ENCODE peak calls at places on chromosomes 13 and 19, in four cellular contexts. V is naive thymus-derived CD4-positive, alpha-beta T cell; Y is cardiac muscle cell; R is A549. O is an unnamed sample.

GRCh38 chr13:31014461-31014860 is 82.0 kb downstream of the TEX26 start:
- DNase-seq in V (no peak), Y (no peak), R (no peak), O (no peak)

GRCh38 chr13:42777476-42777875 is 3.9 kb upstream of the FAM216B start:
- DNase-seq in R (no peak), V (no peak), Y (no peak), O (no peak)

GRCh38 chr13:63208811-63209210 is 1793.2 kb upstream of the PCDH20 start:
- DNase-seq in V (no peak), Y (no peak), R (no peak), O (no peak)

GRCh38 chr19:38710928-38711725 is 33.1 kb downstream of the CAPN12 start:
- DNase-seq in V (no peak), Y (no peak), R (no peak), O (no peak)

GRCh38 chr19:55113570-55114039 is 3.8 kb downstream of the PPP1R12C start:
- DNase-seq in R (peak), Y (peak), V (no peak), O (peak)

GRCh38 chr13:37001921-37002250 is 1.3 kb downstream of the EXOSC8 start:
- DNase-seq in V (no peak), R (no peak), Y (no peak), O (no peak)

GRCh38 chr19:27794444-27795042 is 1418.4 kb downstream of the UQCRFS1 start:
- DNase-seq in R (no peak), Y (peak), V (no peak), O (no peak)

GRCh38 chr13:106591299-106591698 is 23.4 kb upstream of the ARGLU1 start:
- DNase-seq in Y (no peak), V (no peak), R (no peak), O (no peak)

GRCh38 chr13:30341815-30342570 is 34.6 kb upstream of the KATNAL1 start:
- DNase-seq in R (no peak), V (no peak), Y (peak), O (peak)

GRCh38 chr13:113157206-113157928 is 1.1 kb upstream of the PROZ start:
- DNase-seq in Y (no peak), R (no peak), V (no peak), O (no peak)

GRCh38 chr13:44873486-44873885 is 115.8 kb downstream of the NUFIP1 start:
- DNase-seq in R (no peak), V (no peak), Y (no peak), O (no peak)

GRCh38 chr13:95234242-95234641 is 67.0 kb downstream of the ABCC4 start:
- DNase-seq in Y (no peak), R (no peak), V (no peak), O (no peak)

GRCh38 chr13:109156181-109156935 is 526.9 kb downstream of the MYO16 start:
- DNase-seq in R (no peak), V (no peak), Y (no peak), O (no peak)

GRCh38 chr19:13262450-13262849 is 112.2 kb downstream of the IER2 start:
- DNase-seq in R (peak), V (peak), Y (peak), O (no peak)

GRCh38 chr19:10420444-10421239 is at the start of gene PDE4A:
- DNase-seq in R (peak), V (no peak), Y (peak), O (no peak)

GRCh38 chr13:46075811-46076210 is 23.3 kb upstream of the ZC3H13 start:
- DNase-seq in R (no peak), Y (no peak), V (no peak), O (no peak)

DNA sequence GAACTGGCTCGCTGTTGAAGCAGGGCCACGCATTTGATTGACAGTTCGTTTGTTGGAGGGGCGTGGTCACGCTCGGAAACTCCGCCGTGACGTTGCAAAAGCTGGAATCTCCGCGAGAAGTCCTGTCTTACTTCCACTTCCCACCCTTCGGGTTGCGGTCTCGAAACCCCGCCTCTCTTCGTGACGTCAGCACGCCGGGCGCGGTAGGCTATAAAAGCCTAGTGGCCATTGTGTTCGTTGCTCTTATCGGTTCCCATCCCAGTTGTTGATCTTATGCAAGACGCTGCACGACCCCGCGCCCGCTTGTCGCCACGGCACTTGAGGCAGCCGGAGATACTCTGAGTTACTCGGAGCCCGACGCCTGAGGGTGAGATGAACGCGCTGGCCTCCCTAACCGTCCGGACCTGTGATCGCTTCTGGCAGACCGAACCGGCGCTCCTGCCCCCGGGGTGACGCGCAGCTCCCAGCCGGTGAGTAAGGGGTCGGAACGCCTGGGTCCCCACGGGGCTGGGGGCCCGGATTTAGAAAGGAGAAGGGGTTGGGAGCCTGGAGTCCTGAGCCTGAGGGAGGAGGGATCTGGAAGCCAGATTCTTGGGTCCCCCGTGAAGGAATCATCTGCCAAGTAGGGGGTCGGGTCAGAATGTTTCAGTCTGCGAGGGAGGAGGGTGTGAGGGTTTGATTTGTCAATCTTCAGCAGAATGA is at the start of gene PPP1R15A:
- DNase-seq in Y (peak), R (peak), V (peak), O (peak)
- H3K4me3 ChIP-seq in Y (peak), R (peak), V (peak), O (peak)

GRCh38 chr13:41428155-41428554 is 29.2 kb upstream of the RGCC start:
- DNase-seq in R (no peak), V (peak), Y (no peak), O (no peak)
- H3K4me3 ChIP-seq in R (peak), V (no peak), Y (no peak), O (no peak)

DNA sequence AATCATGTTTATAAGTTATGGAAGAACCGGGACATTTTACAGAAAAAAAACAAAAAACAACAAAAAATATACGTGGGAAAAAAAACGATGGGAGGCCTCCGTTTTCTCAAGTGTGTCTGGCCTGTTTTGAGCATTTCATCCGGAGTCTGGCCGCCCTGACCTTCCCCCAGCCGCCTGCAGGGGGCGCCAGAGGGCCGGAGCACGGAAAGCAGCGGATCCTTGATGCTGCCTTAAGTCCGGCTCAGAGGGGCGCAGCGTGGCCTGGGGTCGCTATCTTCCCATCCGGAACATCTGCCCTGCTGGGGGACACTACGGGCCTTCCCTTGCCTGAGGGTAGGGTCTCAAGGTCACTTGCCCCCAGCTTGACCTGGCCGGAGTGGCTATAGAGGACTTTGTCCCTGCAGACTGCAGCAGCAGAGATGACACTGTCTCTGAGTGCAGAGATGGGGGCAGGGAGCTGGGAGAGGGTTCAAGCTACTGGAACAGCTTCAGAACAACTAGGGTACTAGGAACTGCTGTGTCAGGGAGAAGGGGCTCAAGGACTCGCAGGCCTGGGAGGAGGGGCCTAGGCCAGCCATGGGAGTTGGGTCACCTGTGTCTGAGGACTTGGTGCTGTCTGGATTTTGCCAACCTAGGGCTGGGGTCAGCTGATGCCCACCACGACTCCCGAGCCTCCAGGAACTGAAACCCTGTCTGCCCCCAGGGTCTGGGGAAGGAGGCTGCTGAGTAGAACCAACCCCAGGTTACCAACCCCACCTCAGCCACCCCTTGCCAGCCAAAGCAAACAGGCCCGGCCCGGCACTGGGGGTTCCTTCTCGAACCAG is 1.8 kb upstream of the APOE start:
- DNase-seq in V (peak), Y (peak), R (peak), O (peak)
- H3K4me3 ChIP-seq in V (no peak), Y (no peak), R (no peak), O (no peak)

GRCh38 chr19:19193926-19194325 is 1.9 kb downstream of the RFXANK start:
- DNase-seq in V (no peak), Y (no peak), R (no peak), O (no peak)
- H3K4me3 ChIP-seq in V (no peak), Y (no peak), R (no peak), O (peak)

DNA sequence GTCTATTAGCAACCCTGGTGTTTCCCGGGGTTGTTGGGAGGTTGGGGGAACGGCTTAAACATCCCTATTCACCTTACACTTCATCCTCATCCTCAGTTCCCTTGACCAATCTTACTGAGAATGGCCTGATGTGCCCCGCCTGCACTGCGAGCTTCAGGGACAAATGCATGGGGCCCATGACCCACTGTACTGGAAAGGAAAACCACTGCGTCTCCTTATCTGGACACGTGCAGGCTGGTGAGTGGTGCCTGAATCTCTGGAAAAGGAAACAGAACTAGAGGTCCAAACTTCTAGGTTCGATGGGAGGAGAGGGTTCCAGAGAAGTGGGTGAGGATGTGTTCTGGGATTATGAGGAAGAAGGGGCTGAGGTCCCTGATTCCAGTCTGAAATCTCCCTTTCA is 5.9 kb downstream of the PINLYP start:
- DNase-seq in R (no peak), V (no peak), Y (no peak), O (no peak)
- H3K4me3 ChIP-seq in R (no peak), V (no peak), Y (no peak), O (no peak)

GRCh38 chr13:43784491-43784890 is 2.3 kb downstream of the ENOX1 start:
- DNase-seq in V (no peak), R (no peak), Y (no peak), O (no peak)

GRCh38 chr13:43786472-43786765 is 353 bp downstream of the ENOX1 start:
- DNase-seq in Y (no peak), V (no peak), R (no peak), O (no peak)

GRCh38 chr13:43785166-43785680 is 1.5 kb downstream of the ENOX1 start:
- DNase-seq in Y (no peak), R (no peak), V (no peak), O (no peak)

GRCh38 chr13:43786766-43787517 is at the start of gene ENOX1:
- DNase-seq in V (no peak), R (peak), Y (peak), O (peak)

DNA sequence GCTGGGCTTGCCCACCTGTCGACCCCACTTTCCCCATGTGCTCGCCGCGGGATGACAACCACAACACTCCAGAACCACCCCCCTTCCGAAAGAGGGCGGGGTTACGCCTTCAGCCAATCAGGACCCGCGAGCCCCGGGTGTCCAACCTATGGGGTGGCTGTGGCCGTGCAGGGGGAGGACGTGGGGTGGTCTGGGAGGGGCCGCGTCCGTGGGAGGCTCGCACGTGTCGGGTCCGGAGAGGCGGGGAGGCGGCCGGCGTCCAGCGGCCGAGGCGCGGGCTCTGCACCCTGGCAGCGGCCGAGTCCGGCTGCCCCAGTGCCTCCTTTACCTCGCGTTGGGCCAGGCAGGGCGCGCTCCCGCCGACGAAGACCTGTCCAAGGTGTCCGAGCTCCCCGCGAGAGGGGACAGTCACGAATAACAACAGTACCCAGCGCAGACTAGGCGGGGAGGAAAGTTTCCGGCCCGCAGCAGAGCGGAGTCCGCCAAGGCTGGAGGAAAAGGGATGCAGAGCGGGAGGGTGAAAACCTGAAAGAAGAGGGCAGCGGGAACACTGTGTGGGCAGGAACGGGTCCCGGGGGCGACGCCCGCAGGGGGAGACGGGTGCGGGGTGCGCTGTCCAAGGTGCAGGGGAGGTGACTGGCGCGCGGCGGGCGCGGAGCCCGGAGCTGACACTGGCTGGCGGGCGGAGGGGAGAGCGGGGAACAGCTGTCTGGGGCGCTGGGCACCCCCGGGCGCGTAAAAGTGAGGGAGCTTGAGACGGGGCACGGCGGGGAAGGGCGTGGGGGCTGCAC is 896 bp downstream of the ENOX1 start:
- DNase-seq in V (no peak), R (peak), Y (peak), O (peak)
- H3K4me3 ChIP-seq in V (peak), R (peak), Y (peak), O (peak)

GRCh38 chr19:45101796-45102195 is 8.8 kb downstream of the PPP1R37 start:
- DNase-seq in R (no peak), Y (no peak), V (no peak), O (no peak)

GRCh38 chr19:45102481-45102880 is 9.5 kb downstream of the PPP1R37 start:
- DNase-seq in V (no peak), Y (no peak), R (no peak), O (no peak)

GRCh38 chr19:45104658-45105384 is 11.8 kb downstream of the PPP1R37 start:
- DNase-seq in V (no peak), Y (no peak), R (no peak), O (no peak)

GRCh38 chr19:45103625-45104319 is 10.8 kb downstream of the PPP1R37 start:
- DNase-seq in Y (no peak), R (no peak), V (no peak), O (no peak)

GRCh38 chr19:45103200-45103624 is 10.2 kb downstream of the PPP1R37 start:
- DNase-seq in V (peak), R (no peak), Y (no peak), O (peak)
- H3K4me3 ChIP-seq in V (peak), R (no peak), Y (no peak), O (no peak)

DNA sequence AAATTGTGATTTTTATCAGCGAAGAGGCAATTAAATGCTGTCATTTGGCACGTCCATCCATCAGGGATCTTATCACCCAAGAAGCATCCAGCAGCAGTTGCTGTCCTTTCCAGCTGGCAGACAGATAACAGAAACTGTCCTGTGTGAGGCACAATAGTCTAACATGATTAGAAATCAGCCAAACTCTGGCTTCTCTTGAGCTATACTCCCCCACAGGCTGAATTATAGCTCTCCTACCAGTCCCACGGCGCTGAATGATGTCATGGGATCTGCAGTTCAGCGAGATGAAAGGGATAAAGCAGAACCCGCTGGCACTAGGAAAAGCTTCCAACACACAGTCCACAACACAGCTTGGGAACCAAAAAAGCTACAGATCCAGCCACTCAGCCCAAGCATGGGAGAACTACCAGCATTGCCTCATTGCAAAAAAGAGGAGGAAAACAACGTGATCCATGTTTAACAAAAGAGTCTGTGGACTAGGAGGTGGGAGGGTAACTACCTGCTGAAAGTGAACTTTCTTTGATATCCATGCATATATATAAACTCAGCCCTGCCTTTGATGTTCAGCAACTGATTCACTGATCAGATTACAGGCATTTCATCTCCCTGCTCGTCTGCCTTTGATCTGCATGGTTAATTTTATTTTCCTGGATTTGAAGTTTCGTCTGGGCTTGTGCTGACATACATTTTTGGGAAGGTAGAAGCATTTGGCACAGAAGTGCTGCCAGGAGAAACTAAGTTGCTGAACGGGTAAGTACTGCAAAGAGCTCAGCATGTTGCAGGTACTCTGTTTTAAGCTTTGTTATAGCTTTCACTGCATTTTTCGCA is at the start of gene TNFRSF19:
- DNase-seq in Y (peak), V (no peak), R (no peak), O (no peak)
- H3K4me3 ChIP-seq in Y (peak), V (no peak), R (no peak), O (peak)